ENCODE peak calls at places on chromosomes 16 and 17, in seven cellular contexts. E is dorsolateral prefrontal cortex; F is keratinocyte; O is body of pancreas; B is CD8-positive, alpha-beta T cell; P is GM06990; I is tibial nerve. T is an unnamed sample.

GRCh38 chr16:78704421-78704820 is 605.0 kb downstream of the WWOX start:
- DNase-seq in B (no peak), O (no peak), I (no peak), P (no peak), E (no peak), F (no peak), T (no peak)

GRCh38 chr17:32833076-32833475 is 43.8 kb downstream of the MYO1D start:
- DNase-seq in I (no peak), O (no peak), B (no peak), E (no peak), F (no peak), P (no peak), T (no peak)

GRCh38 chr16:14088155-14088753 is 17.1 kb downstream of the MRTFB start:
- DNase-seq in P (no peak), O (no peak), I (no peak), B (no peak), E (no peak), F (no peak), T (no peak)

GRCh38 chr16:72429566-72430160 is 257.7 kb upstream of the PMFBP1 start:
- DNase-seq in F (no peak), E (no peak), B (no peak), O (no peak), P (no peak), I (no peak), T (no peak)

GRCh38 chr17:350706-351435 is 1.7 kb downstream of the RPH3AL start:
- DNase-seq in P (no peak), F (peak), B (no peak), E (no peak), I (peak), O (peak), T (no peak)

GRCh38 chr17:6523330-6523729 is 33.0 kb downstream of the PITPNM3 start:
- DNase-seq in I (no peak), B (no peak), O (no peak), F (no peak), P (no peak), E (no peak), T (no peak)

GRCh38 chr17:74652020-74652419 is 28.5 kb upstream of the CD300E start:
- DNase-seq in B (no peak), F (no peak), O (no peak), P (no peak), I (no peak), E (no peak), T (no peak)

GRCh38 chr17:39069114-39069756 is 82.2 kb downstream of the PLXDC1 start:
- DNase-seq in P (no peak), F (no peak), E (no peak), B (peak), O (peak), I (no peak), T (peak)

GRCh38 chr16:53904533-53904932 is 200.6 kb downstream of the FTO start:
- DNase-seq in E (no peak), B (no peak), I (no peak), F (no peak), P (no peak), O (no peak), T (no peak)

GRCh38 chr17:49861150-49861884 is 13.4 kb upstream of the TAC4 start:
- DNase-seq in E (no peak), I (no peak), F (peak), B (peak), O (peak), P (no peak), T (peak)

GRCh38 chr17:16925461-16926060 is 46.4 kb downstream of the TNFRSF13B start:
- DNase-seq in O (no peak), P (no peak), E (peak), I (no peak), B (no peak), F (no peak), T (no peak)

GRCh38 chr17:16922386-16923096 is 49.4 kb downstream of the TNFRSF13B start:
- DNase-seq in B (no peak), E (no peak), F (no peak), O (no peak), I (peak), P (no peak), T (no peak)

GRCh38 chr17:16923904-16924700 is 47.8 kb downstream of the TNFRSF13B start:
- DNase-seq in I (peak), O (no peak), F (no peak), P (no peak), E (peak), B (no peak), T (no peak)

GRCh38 chr17:16924701-16925440 is 47.0 kb downstream of the TNFRSF13B start:
- DNase-seq in P (no peak), B (no peak), I (peak), E (no peak), O (no peak), F (no peak), T (no peak)

GRCh38 chr17:16923097-16923903 is 48.6 kb downstream of the TNFRSF13B start:
- DNase-seq in F (no peak), I (peak), B (no peak), O (peak), E (no peak), P (no peak), T (no peak)
- TF ChIP-seq CTCF in F (no peak), I (no peak), B (no peak), O (no peak), E (no peak), P (no peak), T (no peak)

DNA sequence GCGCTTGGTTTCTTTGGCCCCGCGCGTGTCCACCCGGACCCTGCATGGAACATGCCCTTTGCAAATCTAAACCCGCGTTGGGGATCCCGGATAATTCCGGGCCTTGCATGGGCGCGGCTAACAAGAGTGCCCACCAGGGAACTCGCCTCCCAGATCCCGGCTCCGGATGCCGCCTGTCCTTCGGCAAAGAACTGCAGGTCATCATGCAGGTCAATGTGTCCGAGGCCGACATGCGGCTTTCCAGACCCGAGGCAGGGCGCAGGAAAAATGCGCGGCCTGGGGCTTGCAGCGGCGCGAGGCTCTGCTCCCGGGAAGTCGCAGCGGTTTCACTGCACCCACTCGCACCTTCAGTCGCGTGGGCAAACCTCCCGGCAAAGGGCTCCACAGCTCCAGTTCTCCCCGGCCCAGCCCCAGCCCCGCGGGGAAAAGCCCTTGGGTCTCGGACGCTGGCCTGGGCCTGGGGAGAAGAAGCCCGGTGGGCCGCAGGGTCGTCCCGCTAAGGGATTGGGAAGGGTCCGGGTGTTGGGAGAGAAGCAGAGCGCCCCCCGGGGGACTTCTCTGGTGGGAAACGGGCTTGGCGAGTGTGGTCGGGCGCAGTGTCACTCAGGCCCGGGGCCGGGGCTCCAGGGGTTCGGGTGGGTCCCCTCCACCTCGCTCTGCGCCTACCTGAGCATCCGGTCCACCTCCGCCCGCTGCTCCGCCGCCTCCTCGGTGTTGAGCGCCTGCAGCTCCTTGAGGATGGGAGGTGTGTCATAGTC is 805 bp downstream of the HNF1B start:
- DNase-seq in O (peak), F (no peak), B (no peak), E (no peak), I (no peak), P (peak), T (peak)
- TF ChIP-seq CTCF in O (no peak), F (no peak), B (no peak), E (no peak), I (no peak), P (peak), T (peak)

GRCh38 chr17:35893751-35894150 is 13.6 kb upstream of the CCL5 start:
- DNase-seq in P (no peak), F (no peak), O (no peak), B (no peak), E (no peak), I (no peak), T (no peak)

GRCh38 chr17:35895602-35896001 is 15.4 kb upstream of the CCL5 start:
- DNase-seq in I (no peak), O (no peak), E (no peak), F (no peak), B (no peak), P (no peak), T (no peak)

GRCh38 chr17:35896011-35896587 is 15.9 kb upstream of the CCL5 start:
- DNase-seq in E (no peak), F (no peak), P (peak), I (no peak), B (no peak), O (no peak), T (peak)

GRCh38 chr17:35892091-35892637 is 12.0 kb upstream of the CCL5 start:
- DNase-seq in F (no peak), O (no peak), E (no peak), I (no peak), P (peak), B (no peak), T (peak)

GRCh38 chr17:35894206-35894605 is 14.0 kb upstream of the CCL5 start:
- DNase-seq in E (no peak), P (no peak), B (no peak), I (no peak), F (no peak), O (no peak), T (no peak)
- TF ChIP-seq CTCF in E (no peak), P (no peak), B (no peak), I (no peak), F (no peak), O (no peak), T (no peak)

GRCh38 chr17:2416010-2416734 is 15.3 kb upstream of the MNT start:
- DNase-seq in P (peak), I (peak), B (peak), O (peak), F (no peak), E (peak), T (peak)

GRCh38 chr17:2414665-2415064 is 13.8 kb upstream of the MNT start:
- DNase-seq in I (no peak), F (no peak), B (no peak), O (no peak), P (no peak), E (no peak), T (no peak)

GRCh38 chr17:2410951-2411350 is 10.1 kb upstream of the MNT start:
- DNase-seq in B (no peak), O (no peak), E (no peak), P (no peak), I (no peak), F (no peak), T (no peak)

GRCh38 chr17:2415081-2415480 is 14.2 kb upstream of the MNT start:
- DNase-seq in F (no peak), P (no peak), B (no peak), I (no peak), O (no peak), E (no peak), T (no peak)

DNA sequence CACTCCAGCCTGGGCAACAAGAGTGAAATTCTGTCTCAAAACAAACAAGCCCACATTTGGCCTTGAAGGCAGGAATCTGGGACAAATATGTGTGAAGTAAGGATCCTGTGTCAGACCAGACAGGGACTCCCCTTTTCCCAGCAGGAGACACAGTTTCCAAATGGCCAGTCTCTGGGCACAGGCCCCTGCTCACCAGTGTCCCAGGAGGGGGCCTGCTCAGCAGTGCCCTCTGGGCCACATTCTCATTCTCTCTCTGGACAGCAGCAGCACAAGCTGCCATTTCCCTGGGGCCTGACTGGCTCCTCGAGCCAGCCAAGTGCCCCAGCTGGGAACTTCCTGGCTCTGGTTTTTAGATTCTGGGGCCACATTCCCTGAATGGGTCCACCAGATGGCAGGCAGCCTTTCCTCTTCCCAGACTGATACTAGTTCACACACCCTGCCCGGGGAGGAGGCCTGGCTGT is 11.7 kb upstream of the MNT start:
- DNase-seq in P (no peak), E (no peak), F (no peak), I (no peak), B (no peak), O (peak), T (no peak)
- TF ChIP-seq CTCF in P (no peak), E (peak), F (no peak), I (no peak), B (no peak), O (no peak), T (no peak)

GRCh38 chr16:57534881-57535658 is 1.3 kb downstream of the CCDC102A start:
- DNase-seq in E (peak), B (no peak), O (peak), F (no peak), P (no peak), I (no peak), T (peak)

GRCh38 chr16:57536306-57537193 is at the start of gene CCDC102A:
- DNase-seq in E (no peak), B (no peak), F (no peak), O (peak), P (peak), I (no peak), T (peak)

GRCh38 chr16:57534337-57534880 is 2.0 kb downstream of the CCDC102A start:
- DNase-seq in E (no peak), I (no peak), P (no peak), F (no peak), O (peak), B (no peak), T (no peak)

GRCh38 chr16:57537194-57537505 is 779 bp upstream of the CCDC102A start:
- DNase-seq in E (no peak), B (no peak), P (no peak), F (no peak), O (no peak), I (no peak), T (peak)

DNA sequence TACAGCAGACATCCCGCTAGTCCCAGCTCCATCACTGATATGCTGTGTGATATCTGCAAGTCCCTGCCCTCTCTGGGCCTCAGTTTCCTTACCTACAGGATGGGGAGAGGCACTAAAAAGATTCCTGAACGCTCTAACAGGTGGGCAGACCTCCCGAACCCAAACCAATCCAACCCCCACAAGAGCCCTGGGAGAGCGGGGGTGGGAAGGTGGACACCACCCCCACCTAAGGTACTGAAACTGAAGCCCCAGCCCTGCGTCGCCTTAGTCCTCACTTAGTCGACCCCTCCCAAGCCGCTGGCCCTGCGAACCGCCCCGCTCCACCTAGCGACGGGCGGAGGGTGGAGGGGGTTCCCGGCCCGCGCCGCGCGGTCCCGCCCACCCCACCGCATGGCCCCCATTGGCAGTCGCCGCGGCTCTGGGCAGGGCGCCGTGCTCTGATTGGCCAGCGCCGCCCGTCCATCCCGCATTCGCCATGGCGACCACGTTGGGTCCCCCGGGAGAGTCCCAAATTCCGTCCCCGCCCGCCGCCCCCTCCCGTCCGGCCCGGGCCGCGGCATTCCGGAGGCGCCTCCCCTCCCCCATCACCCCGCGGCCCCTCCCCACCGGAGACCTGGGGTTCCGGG is 578 bp downstream of the CCDC102A start:
- DNase-seq in O (peak), E (peak), B (peak), P (peak), I (peak), F (peak), T (peak)
- TF ChIP-seq CTCF in O (peak), E (no peak), B (no peak), P (peak), I (no peak), F (no peak), T (peak)